ENCODE peak calls at places on chromosomes 7 and 10, in four cellular contexts. One of them, this sample, is unnamed.

GRCh38 chr10:13158401-13158800 is 3.0 kb upstream of the MCM10 start:
- DNase-seq in heart right ventricle: no peak
- DNase-seq in Caki2: no peak
- DNase-seq in LHCN-M2: no peak
- DNase-seq in this sample: no peak

GRCh38 chr7:55127622-55128081 is 108.8 kb downstream of the EGFR start:
- DNase-seq in heart right ventricle: peak
- DNase-seq in Caki2: peak
- DNase-seq in LHCN-M2: peak
- DNase-seq in this sample: peak

GRCh38 chr7:69568266-69568665 is 30.0 kb upstream of the AUTS2 start:
- DNase-seq in heart right ventricle: no peak
- DNase-seq in Caki2: no peak
- DNase-seq in LHCN-M2: no peak
- DNase-seq in this sample: no peak

GRCh38 chr10:34506773-34507172 is 308.3 kb downstream of the PARD3 start:
- DNase-seq in heart right ventricle: no peak
- DNase-seq in Caki2: no peak
- DNase-seq in LHCN-M2: no peak
- DNase-seq in this sample: no peak

GRCh38 chr7:132750530-132751281 is 174.4 kb upstream of the PLXNA4 start:
- DNase-seq in heart right ventricle: no peak
- DNase-seq in Caki2: no peak
- DNase-seq in LHCN-M2: no peak
- DNase-seq in this sample: no peak

GRCh38 chr10:52450743-52451142 is 136.7 kb downstream of the DKK1 start:
- DNase-seq in heart right ventricle: no peak
- DNase-seq in Caki2: no peak
- DNase-seq in LHCN-M2: no peak
- DNase-seq in this sample: no peak

GRCh38 chr7:36297364-36298009 is 92.2 kb upstream of the ANLN start:
- DNase-seq in heart right ventricle: no peak
- DNase-seq in Caki2: no peak
- DNase-seq in LHCN-M2: no peak
- DNase-seq in this sample: no peak

GRCh38 chr10:132227851-132228390 is 41.2 kb downstream of the DPYSL4 start:
- DNase-seq in heart right ventricle: no peak
- DNase-seq in Caki2: no peak
- DNase-seq in LHCN-M2: no peak
- DNase-seq in this sample: no peak

GRCh38 chr10:14916600-14916999 is 37.3 kb downstream of the DCLRE1C start:
- DNase-seq in heart right ventricle: no peak
- DNase-seq in Caki2: no peak
- DNase-seq in LHCN-M2: no peak
- DNase-seq in this sample: no peak

GRCh38 chr7:106108988-106109387 is 3.1 kb downstream of the SYPL1 start:
- DNase-seq in heart right ventricle: no peak
- DNase-seq in Caki2: no peak
- DNase-seq in LHCN-M2: no peak
- DNase-seq in this sample: no peak

GRCh38 chr10:132551093-132551807 is 13.7 kb downstream of the INPP5A start:
- DNase-seq in heart right ventricle: peak
- DNase-seq in Caki2: no peak
- DNase-seq in LHCN-M2: no peak
- DNase-seq in this sample: no peak

GRCh38 chr7:148987751-148988512 is 40.4 kb downstream of the PDIA4 start:
- DNase-seq in heart right ventricle: no peak
- DNase-seq in Caki2: no peak
- DNase-seq in LHCN-M2: no peak
- DNase-seq in this sample: no peak

GRCh38 chr7:75688200-75689136 is 50.3 kb downstream of the HIP1 start:
- DNase-seq in heart right ventricle: peak
- DNase-seq in Caki2: no peak
- DNase-seq in LHCN-M2: peak
- DNase-seq in this sample: no peak

GRCh38 chr10:33772370-33773331 is 438.2 kb upstream of the NRP1 start:
- DNase-seq in heart right ventricle: peak
- DNase-seq in Caki2: no peak
- DNase-seq in LHCN-M2: no peak
- DNase-seq in this sample: peak

GRCh38 chr7:121366852-121367431 is 29.2 kb downstream of the FAM3C start:
- DNase-seq in heart right ventricle: no peak
- DNase-seq in Caki2: peak
- DNase-seq in LHCN-M2: peak
- DNase-seq in this sample: peak

GRCh38 chr10:28984431-28984830 is 304.4 kb upstream of the LYZL1 start:
- DNase-seq in heart right ventricle: peak
- DNase-seq in Caki2: peak
- DNase-seq in LHCN-M2: peak
- DNase-seq in this sample: peak

GRCh38 chr10:15718495-15719061 is 1.1 kb downstream of the ITGA8 start:
- DNase-seq in heart right ventricle: no peak
- DNase-seq in Caki2: no peak
- DNase-seq in LHCN-M2: no peak
- DNase-seq in this sample: no peak

GRCh38 chr7:12756841-12757240 is 69.4 kb downstream of the ARL4A start:
- DNase-seq in heart right ventricle: no peak
- DNase-seq in Caki2: no peak
- DNase-seq in LHCN-M2: peak
- DNase-seq in this sample: peak

GRCh38 chr10:60979667-60980104 is 35.7 kb upstream of the RHOBTB1 start:
- DNase-seq in heart right ventricle: no peak
- DNase-seq in Caki2: no peak
- DNase-seq in LHCN-M2: no peak
- DNase-seq in this sample: no peak

GRCh38 chr10:86968994-86969355 is 693 bp downstream of the ADIRF start:
- DNase-seq in heart right ventricle: no peak
- DNase-seq in Caki2: no peak
- DNase-seq in LHCN-M2: no peak
- DNase-seq in this sample: no peak

GRCh38 chr10:84607044-84607443 is 278.7 kb downstream of the CCSER2 start:
- DNase-seq in heart right ventricle: no peak
- DNase-seq in Caki2: no peak
- DNase-seq in LHCN-M2: no peak
- DNase-seq in this sample: no peak

GRCh38 chr10:91556691-91557529 is 76.0 kb downstream of the PPP1R3C start:
- DNase-seq in heart right ventricle: no peak
- DNase-seq in Caki2: no peak
- DNase-seq in LHCN-M2: peak
- DNase-seq in this sample: no peak

GRCh38 chr10:58544135-58544534 is 31.5 kb downstream of the BICC1 start:
- DNase-seq in heart right ventricle: no peak
- DNase-seq in Caki2: no peak
- DNase-seq in LHCN-M2: no peak
- DNase-seq in this sample: no peak

GRCh38 chr10:3249292-3249889 is 76.8 kb upstream of the PITRM1 start:
- DNase-seq in heart right ventricle: no peak
- DNase-seq in Caki2: no peak
- DNase-seq in LHCN-M2: no peak
- DNase-seq in this sample: no peak

GRCh38 chr7:41977165-41977651 is 259.8 kb downstream of the GLI3 start:
- DNase-seq in heart right ventricle: peak
- DNase-seq in Caki2: peak
- DNase-seq in LHCN-M2: peak
- DNase-seq in this sample: peak

GRCh38 chr10:114821915-114822770 is 563 bp downstream of the FHIP2A start:
- DNase-seq in heart right ventricle: peak
- DNase-seq in Caki2: no peak
- DNase-seq in LHCN-M2: peak
- DNase-seq in this sample: peak

GRCh38 chr7:122736183-122736582 is 33.5 kb upstream of the RNF148 start:
- DNase-seq in heart right ventricle: no peak
- DNase-seq in Caki2: no peak
- DNase-seq in LHCN-M2: no peak
- DNase-seq in this sample: no peak

GRCh38 chr10:133032231-133032630 is 55.5 kb upstream of the ADGRA1 start:
- DNase-seq in heart right ventricle: no peak
- DNase-seq in Caki2: no peak
- DNase-seq in LHCN-M2: no peak
- DNase-seq in this sample: no peak

GRCh38 chr7:127803626-127804025 is 151.6 kb downstream of the SND1 start:
- DNase-seq in heart right ventricle: no peak
- DNase-seq in Caki2: no peak
- DNase-seq in LHCN-M2: no peak
- DNase-seq in this sample: peak

GRCh38 chr10:110843031-110843430 is 28.7 kb upstream of the PDCD4 start:
- DNase-seq in heart right ventricle: no peak
- DNase-seq in Caki2: no peak
- DNase-seq in LHCN-M2: no peak
- DNase-seq in this sample: no peak

GRCh38 chr10:49360271-49361177 is 35.4 kb downstream of the DRGX start:
- DNase-seq in heart right ventricle: peak
- DNase-seq in Caki2: no peak
- DNase-seq in LHCN-M2: no peak
- DNase-seq in this sample: peak

GRCh38 chr7:141785711-141786552 is 4.1 kb upstream of the TAS2R5 start:
- DNase-seq in heart right ventricle: no peak
- DNase-seq in Caki2: peak
- DNase-seq in LHCN-M2: peak
- DNase-seq in this sample: peak

GRCh38 chr10:101939273-101939635 is 95.7 kb upstream of the KCNIP2 start:
- DNase-seq in heart right ventricle: no peak
- DNase-seq in Caki2: peak
- DNase-seq in LHCN-M2: peak
- DNase-seq in this sample: peak

GRCh38 chr7:34991938-34992840 is 45.1 kb downstream of the DPY19L1 start:
- DNase-seq in heart right ventricle: no peak
- DNase-seq in Caki2: peak
- DNase-seq in LHCN-M2: peak
- DNase-seq in this sample: peak

GRCh38 chr7:46776790-46777189 is 805.1 kb downstream of the TNS3 start:
- DNase-seq in heart right ventricle: no peak
- DNase-seq in Caki2: no peak
- DNase-seq in LHCN-M2: peak
- DNase-seq in this sample: peak

GRCh38 chr10:49323171-49323895 is 24.4 kb downstream of the C10orf71 start:
- DNase-seq in heart right ventricle: peak
- DNase-seq in Caki2: no peak
- DNase-seq in LHCN-M2: no peak
- DNase-seq in this sample: no peak

GRCh38 chr10:69573056-69573806 is at the start of gene NEUROG3:
- DNase-seq in heart right ventricle: no peak
- DNase-seq in Caki2: no peak
- DNase-seq in LHCN-M2: no peak
- DNase-seq in this sample: no peak

GRCh38 chr7:130292682-130293257 is at the start of gene CPA4:
- DNase-seq in heart right ventricle: no peak
- DNase-seq in Caki2: peak
- DNase-seq in LHCN-M2: peak
- DNase-seq in this sample: peak